ENCODE peak calls at places on chromosomes 5 and 9, in four cellular contexts. U, H, B and C are unnamed samples.

GRCh38 chr9:129769582-129770107 is 16.8 kb upstream of the PTGES start:
- DNase-seq in U (no peak), H (no peak), B (no peak), C (no peak)

GRCh38 chr5:51201024-51201423 is 182.2 kb upstream of the ISL1 start:
- DNase-seq in U (no peak), H (no peak), B (no peak), C (no peak)

GRCh38 chr5:145293716-145294115 is 541.4 kb downstream of the PRELID2 start:
- DNase-seq in U (no peak), H (no peak), B (no peak), C (no peak)

GRCh38 chr5:109921735-109922395 is 232.1 kb downstream of the MAN2A1 start:
- DNase-seq in U (no peak), H (no peak), B (no peak), C (no peak)

GRCh38 chr5:62661126-62661525 is 82.5 kb downstream of the LRRC70 start:
- DNase-seq in U (no peak), H (no peak), B (no peak), C (no peak)

GRCh38 chr9:27168496-27168895 is 59.5 kb downstream of the TEK start:
- DNase-seq in U (no peak), H (no peak), B (no peak), C (no peak)

GRCh38 chr5:59174248-59174844 is 591.5 kb downstream of the RAB3C start:
- DNase-seq in U (peak; percentile 65), H (peak; percentile 70), B (peak; percentile 84), C (no peak)

GRCh38 chr5:169991115-169991514 is 10.8 kb upstream of the INSYN2B start:
- DNase-seq in U (no peak), H (no peak), B (no peak), C (no peak)

GRCh38 chr9:129289883-129290282 is 111.8 kb upstream of the IER5L start:
- DNase-seq in U (no peak), H (no peak), B (no peak), C (peak; percentile 38)

GRCh38 chr5:10594591-10595210 is 30.8 kb downstream of the ANKRD33B start:
- DNase-seq in U (no peak), H (no peak), B (no peak), C (no peak)

GRCh38 chr9:76921161-76921560 is 15.2 kb upstream of the PRUNE2 start:
- DNase-seq in U (no peak), H (no peak), B (peak; percentile 18), C (no peak)

GRCh38 chr9:87883990-87884389 is 1.3 kb downstream of the SPATA31E1 start:
- DNase-seq in U (no peak), H (no peak), B (no peak), C (no peak)

GRCh38 chr5:1208743-1209551 is 7.6 kb downstream of the SLC6A19 start:
- DNase-seq in U (no peak), H (no peak), B (peak; percentile 5), C (peak; percentile 88)
- TF ChIP-seq CTCF in U (peak; percentile 53), H (peak; percentile 50), B (peak; percentile 51), C (peak; percentile 73)

DNA sequence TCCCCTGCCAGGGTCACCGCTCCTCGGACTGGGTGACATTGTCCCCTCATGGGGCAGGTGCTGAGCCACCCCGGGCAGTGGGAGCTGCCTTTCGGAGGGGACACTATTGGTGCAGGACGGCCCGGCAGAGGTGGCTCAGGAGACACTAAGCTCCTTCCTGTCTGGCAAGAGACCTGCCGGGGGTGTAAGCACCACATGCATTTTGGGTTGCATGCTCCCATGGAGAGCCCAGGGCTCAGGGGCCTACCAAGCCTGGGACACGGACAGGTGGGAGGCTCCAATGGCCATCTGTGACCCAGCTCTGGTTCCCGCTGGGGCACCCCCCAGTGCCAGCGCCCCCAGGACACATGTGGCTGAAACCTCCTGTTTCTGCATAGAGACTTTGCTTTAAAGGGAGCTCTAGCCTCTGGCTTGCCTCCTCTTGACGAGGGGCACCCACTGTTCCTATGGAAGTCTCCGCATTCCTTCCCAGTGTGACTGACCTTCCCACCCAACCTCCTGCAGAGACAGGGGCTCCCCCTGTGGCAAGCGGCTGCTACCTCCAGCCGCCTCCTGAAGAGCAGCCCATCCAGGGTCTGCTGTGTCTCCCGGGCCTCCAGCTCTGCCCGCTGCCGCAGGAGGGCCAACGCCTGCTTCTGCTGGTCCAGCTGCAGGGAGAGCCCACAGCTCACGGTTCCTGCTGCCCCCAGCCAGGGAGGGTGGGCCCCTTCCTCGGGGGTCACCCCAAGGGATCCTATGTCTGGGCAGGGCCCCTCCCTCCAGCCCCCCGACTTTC is 28.1 kb downstream of the CCDC187 start:
- DNase-seq in U (no peak), H (no peak), B (no peak), C (no peak)
- TF ChIP-seq CTCF in U (no peak), H (no peak), B (no peak), C (no peak)

DNA sequence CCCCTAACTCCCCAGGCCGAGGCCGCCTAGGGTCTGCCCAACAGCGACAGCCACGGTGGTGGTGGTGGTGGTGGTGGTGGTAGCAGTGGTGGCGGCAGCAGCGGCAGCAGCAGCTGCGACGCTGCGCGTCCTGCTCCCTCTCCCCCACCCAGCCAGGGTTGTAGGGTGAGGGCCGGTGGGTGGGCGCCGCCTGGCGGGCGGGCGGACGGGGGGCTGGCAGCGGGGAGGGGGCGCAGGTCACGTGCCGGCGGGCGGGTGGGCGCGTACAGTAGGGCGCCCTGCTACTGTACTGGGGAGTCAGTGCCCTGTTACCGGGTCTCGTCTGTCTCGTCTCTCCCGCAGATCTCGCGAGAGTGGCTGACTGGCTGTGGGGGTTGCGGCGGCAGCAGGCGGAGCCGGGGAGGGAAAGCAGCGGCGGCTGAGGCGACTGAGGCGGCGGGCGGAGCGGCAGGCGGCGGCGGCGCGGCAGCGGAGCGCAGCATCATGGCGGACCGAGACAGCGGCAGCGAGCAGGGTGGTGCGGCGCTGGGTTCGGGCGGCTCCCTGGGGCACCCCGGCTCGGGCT is at the start of gene PURA:
- DNase-seq in U (peak; percentile 80), H (peak; percentile 85), B (peak; percentile 92), C (peak; percentile 98)
- TF ChIP-seq CTCF in U (no peak), H (no peak), B (no peak), C (peak; percentile 66)

GRCh38 chr9:115883467-115884329 is 269.9 kb upstream of the PAPPA start:
- DNase-seq in U (peak; percentile 29), H (peak; percentile 10), B (peak; percentile 54), C (no peak)
- TF ChIP-seq CTCF in U (peak; percentile 70), H (peak; percentile 75), B (peak; percentile 69), C (peak; percentile 85)